ENCODE peak calls at places on chromosome 11, in six cellular contexts. One of them, this sample, is unnamed.

GRCh38 chr11:12386745-12387144 is 9.4 kb downstream of the PARVA start:
- DNase-seq in fibroblast of pulmonary artery: no peak
- DNase-seq in tibial nerve: no peak
- DNase-seq in K562: no peak
- DNase-seq in Peyer's patch: no peak
- DNase-seq in foreskin fibroblast: no peak
- DNase-seq in this sample: no peak

GRCh38 chr11:124807201-124807600 is 7.0 kb upstream of the MSANTD2 start:
- DNase-seq in tibial nerve: no peak
- DNase-seq in Peyer's patch: no peak
- DNase-seq in fibroblast of pulmonary artery: no peak
- DNase-seq in foreskin fibroblast: no peak
- DNase-seq in K562: no peak
- DNase-seq in this sample: no peak

GRCh38 chr11:118602331-118602730 is 5.1 kb upstream of the PHLDB1 start:
- DNase-seq in tibial nerve: no peak
- DNase-seq in foreskin fibroblast: no peak
- DNase-seq in K562: peak; percentile 50
- DNase-seq in Peyer's patch: no peak
- DNase-seq in fibroblast of pulmonary artery: peak; percentile 73
- DNase-seq in this sample: no peak

GRCh38 chr11:2294340-2295290 is 7.1 kb downstream of the C11orf21 start:
- DNase-seq in Peyer's patch: peak; percentile 40
- DNase-seq in fibroblast of pulmonary artery: no peak
- DNase-seq in K562: no peak
- DNase-seq in foreskin fibroblast: no peak
- DNase-seq in tibial nerve: no peak
- DNase-seq in this sample: no peak

GRCh38 chr11:71338806-71339177 is 86.4 kb upstream of the SHANK2 start:
- DNase-seq in K562: no peak
- DNase-seq in tibial nerve: no peak
- DNase-seq in foreskin fibroblast: no peak
- DNase-seq in Peyer's patch: no peak
- DNase-seq in fibroblast of pulmonary artery: no peak
- DNase-seq in this sample: no peak

GRCh38 chr11:17230867-17231851 is 23.4 kb upstream of the PIK3C2A start:
- DNase-seq in foreskin fibroblast: no peak
- DNase-seq in tibial nerve: no peak
- DNase-seq in Peyer's patch: no peak
- DNase-seq in K562: no peak
- DNase-seq in fibroblast of pulmonary artery: no peak
- DNase-seq in this sample: no peak

GRCh38 chr11:20873054-20873453 is 203.7 kb downstream of the NELL1 start:
- DNase-seq in fibroblast of pulmonary artery: no peak
- DNase-seq in foreskin fibroblast: no peak
- DNase-seq in K562: peak; percentile 9
- DNase-seq in tibial nerve: no peak
- DNase-seq in Peyer's patch: no peak
- DNase-seq in this sample: peak; percentile 1

GRCh38 chr11:29343465-29344333 is 673.1 kb downstream of the KCNA4 start:
- DNase-seq in foreskin fibroblast: no peak
- DNase-seq in fibroblast of pulmonary artery: peak; percentile 71
- DNase-seq in K562: peak; percentile 32
- DNase-seq in tibial nerve: peak; percentile 15
- DNase-seq in Peyer's patch: peak; percentile 59
- DNase-seq in this sample: no peak

GRCh38 chr11:3000032-3000961 is 8.2 kb upstream of the NAP1L4 start:
- DNase-seq in foreskin fibroblast: peak; percentile 41
- DNase-seq in K562: no peak
- DNase-seq in fibroblast of pulmonary artery: peak; percentile 65
- DNase-seq in Peyer's patch: peak; percentile 41
- DNase-seq in tibial nerve: no peak
- DNase-seq in this sample: no peak

GRCh38 chr11:19698493-19699292 is 13.9 kb upstream of the NAV2 start:
- DNase-seq in K562: no peak
- DNase-seq in Peyer's patch: no peak
- DNase-seq in foreskin fibroblast: peak; percentile 65
- DNase-seq in tibial nerve: no peak
- DNase-seq in fibroblast of pulmonary artery: peak; percentile 70
- DNase-seq in this sample: no peak

GRCh38 chr11:75894036-75894585 is 79.1 kb downstream of the UVRAG start:
- DNase-seq in tibial nerve: no peak
- DNase-seq in foreskin fibroblast: no peak
- DNase-seq in Peyer's patch: no peak
- DNase-seq in K562: no peak
- DNase-seq in fibroblast of pulmonary artery: no peak
- DNase-seq in this sample: no peak

GRCh38 chr11:46601129-46601528 is 7.3 kb upstream of the AMBRA1 start:
- DNase-seq in Peyer's patch: no peak
- DNase-seq in fibroblast of pulmonary artery: no peak
- DNase-seq in tibial nerve: no peak
- DNase-seq in K562: no peak
- DNase-seq in foreskin fibroblast: no peak
- DNase-seq in this sample: no peak

GRCh38 chr11:86245369-86246292 is 1.1 kb downstream of the EED start:
- DNase-seq in fibroblast of pulmonary artery: peak; percentile 18
- DNase-seq in K562: no peak
- DNase-seq in tibial nerve: no peak
- DNase-seq in Peyer's patch: peak; percentile 50
- DNase-seq in foreskin fibroblast: no peak
- DNase-seq in this sample: no peak

GRCh38 chr11:16239130-16240105 is 116.9 kb downstream of the SOX6 start:
- DNase-seq in K562: no peak
- DNase-seq in foreskin fibroblast: no peak
- DNase-seq in Peyer's patch: no peak
- DNase-seq in fibroblast of pulmonary artery: no peak
- DNase-seq in tibial nerve: no peak
- DNase-seq in this sample: no peak

GRCh38 chr11:13663631-13664071 is 4.8 kb upstream of the FAR1 start:
- DNase-seq in K562: no peak
- DNase-seq in tibial nerve: no peak
- DNase-seq in fibroblast of pulmonary artery: peak; percentile 42
- DNase-seq in Peyer's patch: no peak
- DNase-seq in foreskin fibroblast: peak; percentile 29
- DNase-seq in this sample: no peak

GRCh38 chr11:100557830-100558611 is 129.1 kb upstream of the ARHGAP42 start:
- DNase-seq in Peyer's patch: peak; percentile 74
- DNase-seq in foreskin fibroblast: peak; percentile 44
- DNase-seq in tibial nerve: no peak
- DNase-seq in K562: no peak
- DNase-seq in fibroblast of pulmonary artery: no peak
- DNase-seq in this sample: no peak

GRCh38 chr11:57306156-57306876 is 18.4 kb downstream of the TNKS1BP1 start:
- DNase-seq in foreskin fibroblast: no peak
- DNase-seq in fibroblast of pulmonary artery: peak; percentile 42
- DNase-seq in Peyer's patch: no peak
- DNase-seq in tibial nerve: no peak
- DNase-seq in K562: no peak
- DNase-seq in this sample: no peak

GRCh38 chr11:97269527-97269926 is 879.7 kb downstream of the JRKL start:
- DNase-seq in K562: no peak
- DNase-seq in foreskin fibroblast: no peak
- DNase-seq in fibroblast of pulmonary artery: peak; percentile 26
- DNase-seq in Peyer's patch: no peak
- DNase-seq in tibial nerve: no peak
- DNase-seq in this sample: no peak
- TF ChIP-seq CTCF in K562: no peak
- TF ChIP-seq CTCF in foreskin fibroblast: no peak
- TF ChIP-seq CTCF in fibroblast of pulmonary artery: peak; percentile 42
- TF ChIP-seq CTCF in Peyer's patch: no peak
- TF ChIP-seq CTCF in tibial nerve: no peak
- TF ChIP-seq CTCF in this sample: peak; percentile 43

GRCh38 chr11:62399868-62400245 is 19.0 kb upstream of the SCGB1A1 start:
- DNase-seq in fibroblast of pulmonary artery: no peak
- DNase-seq in K562: no peak
- DNase-seq in tibial nerve: no peak
- DNase-seq in Peyer's patch: no peak
- DNase-seq in foreskin fibroblast: no peak
- DNase-seq in this sample: no peak

GRCh38 chr11:62398011-62398994 is 20.5 kb upstream of the SCGB1A1 start:
- DNase-seq in K562: peak; percentile 78
- DNase-seq in Peyer's patch: no peak
- DNase-seq in fibroblast of pulmonary artery: peak; percentile 45
- DNase-seq in tibial nerve: no peak
- DNase-seq in foreskin fibroblast: no peak
- DNase-seq in this sample: no peak

GRCh38 chr11:62400281-62400680 is 18.6 kb upstream of the SCGB1A1 start:
- DNase-seq in foreskin fibroblast: no peak
- DNase-seq in fibroblast of pulmonary artery: no peak
- DNase-seq in K562: no peak
- DNase-seq in Peyer's patch: no peak
- DNase-seq in tibial nerve: no peak
- DNase-seq in this sample: no peak

GRCh38 chr11:62400760-62401159 is 18.1 kb upstream of the SCGB1A1 start:
- DNase-seq in fibroblast of pulmonary artery: peak; percentile 82
- DNase-seq in Peyer's patch: peak; percentile 66
- DNase-seq in tibial nerve: peak; percentile 85
- DNase-seq in K562: peak; percentile 27
- DNase-seq in foreskin fibroblast: peak; percentile 84
- DNase-seq in this sample: no peak

DNA sequence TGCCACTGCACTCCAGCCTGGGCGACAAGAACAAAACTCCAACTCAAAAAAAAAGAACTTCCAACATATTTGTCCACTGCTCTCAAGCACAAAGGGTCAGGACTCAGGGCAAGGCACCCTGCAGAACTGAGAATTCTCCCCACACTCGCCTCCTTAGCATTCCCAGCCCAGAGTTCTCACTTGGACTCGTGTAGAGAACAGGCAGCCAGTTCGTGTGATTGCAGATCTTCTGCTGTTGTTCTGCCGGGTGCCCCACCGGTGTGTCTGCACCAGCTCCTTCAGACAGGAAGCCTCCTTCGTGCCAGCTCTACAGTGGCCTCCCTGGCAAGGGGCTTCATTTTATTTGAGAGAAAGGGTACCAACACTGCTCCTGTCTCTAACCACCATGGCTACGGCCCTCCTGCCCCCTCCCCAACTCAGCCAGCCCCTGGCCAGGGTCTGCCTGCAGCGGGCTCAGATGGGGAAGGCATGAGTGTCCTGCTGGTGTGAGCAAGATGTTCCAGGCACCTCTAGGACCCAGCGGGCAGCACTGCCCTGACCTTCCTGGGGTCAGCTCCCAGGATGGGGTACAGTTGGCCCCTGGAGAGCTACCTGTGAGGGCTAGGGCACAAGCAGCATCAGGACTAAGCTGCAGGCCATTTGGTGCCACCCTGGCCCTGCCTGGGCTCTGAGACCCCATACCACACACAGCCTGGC is 19.5 kb upstream of the SCGB1A1 start:
- DNase-seq in Peyer's patch: no peak
- DNase-seq in foreskin fibroblast: no peak
- DNase-seq in K562: no peak
- DNase-seq in fibroblast of pulmonary artery: peak; percentile 31
- DNase-seq in tibial nerve: no peak
- DNase-seq in this sample: no peak
- H3K4me3 ChIP-seq in Peyer's patch: no peak overlapping the region
- H3K4me3 ChIP-seq in foreskin fibroblast: no peak overlapping the region
- H3K4me3 ChIP-seq in K562: no peak overlapping the region
- H3K4me3 ChIP-seq in fibroblast of pulmonary artery: no peak overlapping the region
- H3K4me3 ChIP-seq in tibial nerve: no peak overlapping the region
- H3K4me3 ChIP-seq in this sample: no peak overlapping the region

GRCh38 chr11:116840746-116841296 is 3.4 kb upstream of the APOA1 start:
- DNase-seq in Peyer's patch: no peak
- DNase-seq in tibial nerve: no peak
- DNase-seq in fibroblast of pulmonary artery: no peak
- DNase-seq in foreskin fibroblast: no peak
- DNase-seq in K562: peak; percentile 27
- DNase-seq in this sample: no peak

GRCh38 chr11:116838321-116839084 is 1.1 kb upstream of the APOA1 start:
- DNase-seq in K562: no peak
- DNase-seq in fibroblast of pulmonary artery: no peak
- DNase-seq in tibial nerve: no peak
- DNase-seq in foreskin fibroblast: no peak
- DNase-seq in Peyer's patch: peak; percentile 83
- DNase-seq in this sample: no peak

GRCh38 chr11:116842909-116843308 is 5.5 kb upstream of the APOA1 start:
- DNase-seq in K562: no peak
- DNase-seq in tibial nerve: no peak
- DNase-seq in foreskin fibroblast: no peak
- DNase-seq in fibroblast of pulmonary artery: peak; percentile 14
- DNase-seq in Peyer's patch: peak; percentile 83
- DNase-seq in this sample: no peak

GRCh38 chr11:116842117-116842516 is 4.7 kb upstream of the APOA1 start:
- DNase-seq in foreskin fibroblast: no peak
- DNase-seq in tibial nerve: no peak
- DNase-seq in fibroblast of pulmonary artery: no peak
- DNase-seq in K562: no peak
- DNase-seq in Peyer's patch: no peak
- DNase-seq in this sample: no peak

DNA sequence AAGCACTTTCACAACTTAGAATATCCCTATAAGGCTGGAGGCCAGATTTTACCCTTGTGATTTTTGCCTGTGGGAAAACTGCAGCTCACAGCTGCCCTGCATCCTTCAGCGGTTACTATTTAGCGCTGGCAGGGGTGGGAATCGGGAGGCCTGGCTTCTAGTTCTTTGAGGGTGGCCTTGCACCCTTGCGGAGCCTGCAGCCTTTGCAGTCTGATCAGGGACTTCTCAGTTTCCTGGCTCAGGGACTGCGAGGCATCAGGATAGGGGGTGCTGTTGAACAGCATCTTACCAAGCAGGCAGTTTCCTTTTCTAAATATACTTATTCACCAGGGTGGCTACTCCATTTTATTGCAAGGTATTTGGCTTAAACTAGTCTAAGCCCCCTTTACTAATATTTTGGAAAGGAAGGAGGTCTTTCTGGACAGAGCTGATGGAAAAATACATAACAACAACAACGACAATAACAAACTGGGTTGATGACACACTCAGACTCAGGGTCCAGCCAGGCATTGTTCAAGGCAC is 2.9 kb upstream of the APOA1 start:
- DNase-seq in fibroblast of pulmonary artery: peak; percentile 44
- DNase-seq in K562: peak; percentile 46
- DNase-seq in tibial nerve: no peak
- DNase-seq in Peyer's patch: no peak
- DNase-seq in foreskin fibroblast: peak; percentile 38
- DNase-seq in this sample: no peak
- TF ChIP-seq CTCF in fibroblast of pulmonary artery: peak; percentile 45
- TF ChIP-seq CTCF in K562: peak; percentile 36
- TF ChIP-seq CTCF in tibial nerve: no peak
- TF ChIP-seq CTCF in Peyer's patch: no peak
- TF ChIP-seq CTCF in foreskin fibroblast: peak; percentile 53
- TF ChIP-seq CTCF in this sample: peak; percentile 18

GRCh38 chr11:122178795-122179194 is 62.8 kb upstream of the BLID start:
- DNase-seq in K562: no peak
- DNase-seq in foreskin fibroblast: no peak
- DNase-seq in Peyer's patch: no peak
- DNase-seq in fibroblast of pulmonary artery: no peak
- DNase-seq in tibial nerve: no peak
- DNase-seq in this sample: no peak

GRCh38 chr11:122175316-122175715 is 59.3 kb upstream of the BLID start:
- DNase-seq in tibial nerve: no peak
- DNase-seq in Peyer's patch: no peak
- DNase-seq in foreskin fibroblast: no peak
- DNase-seq in fibroblast of pulmonary artery: no peak
- DNase-seq in K562: no peak
- DNase-seq in this sample: no peak

GRCh38 chr11:122179966-122180365 is 64.0 kb upstream of the BLID start:
- DNase-seq in fibroblast of pulmonary artery: no peak
- DNase-seq in K562: no peak
- DNase-seq in Peyer's patch: no peak
- DNase-seq in tibial nerve: no peak
- DNase-seq in foreskin fibroblast: no peak
- DNase-seq in this sample: no peak

GRCh38 chr11:122176651-122177050 is 60.6 kb upstream of the BLID start:
- DNase-seq in tibial nerve: no peak
- DNase-seq in fibroblast of pulmonary artery: no peak
- DNase-seq in Peyer's patch: no peak
- DNase-seq in foreskin fibroblast: no peak
- DNase-seq in K562: no peak
- DNase-seq in this sample: no peak

GRCh38 chr11:122177238-122177637 is 61.2 kb upstream of the BLID start:
- DNase-seq in K562: no peak
- DNase-seq in tibial nerve: no peak
- DNase-seq in foreskin fibroblast: no peak
- DNase-seq in Peyer's patch: no peak
- DNase-seq in fibroblast of pulmonary artery: no peak
- DNase-seq in this sample: no peak
- H3K4me3 ChIP-seq in K562: no peak overlapping the region
- H3K4me3 ChIP-seq in tibial nerve: no peak overlapping the region
- H3K4me3 ChIP-seq in foreskin fibroblast: no peak overlapping the region
- H3K4me3 ChIP-seq in Peyer's patch: no peak overlapping the region
- H3K4me3 ChIP-seq in fibroblast of pulmonary artery: peak overlapping the region; percentile 70
- H3K4me3 ChIP-seq in this sample: no peak overlapping the region

This sample was measured in epithelial cell of proximal tubule.